ENCODE peak calls at places on chromosomes 16 and 17, in four cellular contexts. M, L, H and B are unnamed samples. For H3K4me1, the result is how much of the 10 kb centered on the place peaks cover.

GRCh38 chr17:15377200-15377599 is 35.8 kb upstream of the TEKT3 start:
- DNase-seq in H (no peak), L (no peak), M (no peak), B (no peak)

GRCh38 chr17:6648181-6648580 is 3.2 kb downstream of the MED31 start:
- DNase-seq in M (no peak), H (no peak), L (peak), B (no peak)

GRCh38 chr17:46788796-46789195 is 29.7 kb downstream of the WNT3 start:
- DNase-seq in L (no peak), H (no peak), M (no peak), B (no peak)

GRCh38 chr17:56184650-56185049 is 31.4 kb downstream of the ANKFN1 start:
- DNase-seq in M (no peak), H (no peak), L (no peak), B (no peak)

GRCh38 chr17:17831208-17832039 is 5.4 kb downstream of the SREBF1 start:
- DNase-seq in M (no peak), L (no peak), H (no peak), B (peak)

GRCh38 chr16:4327782-4328579 is 12.1 kb downstream of the GLIS2 start:
- DNase-seq in M (no peak), L (peak), H (no peak), B (peak)

GRCh38 chr17:81803728-81804558 is at the start of gene GCGR:
- DNase-seq in M (peak), L (no peak), H (no peak), B (peak)

GRCh38 chr16:17433577-17433960 is 37.2 kb downstream of the XYLT1 start:
- DNase-seq in L (no peak), H (no peak), M (no peak), B (no peak)

GRCh38 chr17:2008332-2009126 is 16.6 kb downstream of the RTN4RL1 start:
- DNase-seq in M (no peak), L (no peak), H (no peak), B (no peak)

GRCh38 chr17:38338053-38338452 is 5.7 kb downstream of the GPR179 start:
- DNase-seq in M (no peak), H (no peak), L (no peak), B (no peak)

GRCh38 chr16:84058664-84059063 is 16.1 kb upstream of the SLC38A8 start:
- DNase-seq in L (no peak), H (no peak), M (no peak), B (no peak)

GRCh38 chr17:74243013-74243755 is 29.8 kb downstream of the TTYH2 start:
- DNase-seq in H (no peak), M (no peak), L (no peak), B (peak)

GRCh38 chr16:47965439-47965838 is 190.4 kb downstream of the ABCC12 start:
- DNase-seq in M (no peak), L (no peak), H (no peak), B (no peak)

GRCh38 chr17:75261336-75262111 is at the start of the genes GGA3 and MRPS7:
- DNase-seq in H (peak), L (peak), M (peak), B (peak)

GRCh38 chr17:60832206-60832605 is 154.6 kb downstream of the BCAS3 start:
- DNase-seq in H (no peak), L (no peak), M (no peak), B (peak)

GRCh38 chr17:81651692-81652091 is 4.7 kb downstream of the PDE6G start:
- DNase-seq in M (no peak), L (peak), H (no peak), B (peak)

GRCh38 chr17:65191805-65192740 is 54.9 kb downstream of the RGS9 start:
- DNase-seq in H (no peak), M (no peak), L (peak), B (no peak)

GRCh38 chr16:30948956-30949654 is at the start of gene ORAI3:
- DNase-seq in H (no peak), M (peak), L (no peak), B (peak)
- TF ChIP-seq FOXM1 in H (no peak), M (no peak), L (no peak), B (peak)

GRCh38 chr16:67039260-67040020 is 10.5 kb downstream of the CBFB start:
- DNase-seq in H (no peak), L (no peak), M (no peak), B (no peak)
- H3K27ac ChIP-seq in H (peak), L (no peak), M (no peak), B (no peak)

DNA sequence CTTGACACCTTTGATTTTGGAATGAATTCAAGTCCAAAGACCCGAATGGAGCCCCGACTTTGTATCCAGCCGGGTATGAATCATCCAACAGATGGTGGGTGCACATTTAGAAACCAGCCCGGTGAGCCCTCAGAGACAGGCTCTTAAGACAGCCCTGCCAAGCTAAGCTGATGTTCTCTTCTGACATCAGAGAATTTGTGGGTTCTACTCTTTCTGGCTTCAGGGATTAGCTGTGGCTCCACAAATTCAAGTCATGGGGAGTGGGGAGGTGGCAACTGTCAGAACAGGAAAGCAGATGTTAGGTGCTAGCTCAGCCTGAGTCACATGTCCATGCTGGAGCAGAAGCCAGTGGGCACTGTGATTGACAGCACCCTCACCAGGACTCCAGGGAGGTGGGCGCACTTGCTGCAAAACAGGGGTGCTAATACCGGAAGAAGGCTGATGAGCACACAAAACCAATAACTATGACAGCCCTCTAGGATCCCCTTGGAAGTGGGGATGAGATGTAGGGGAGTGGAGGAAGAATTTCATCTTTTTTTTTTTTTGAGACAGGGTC is 31.4 kb upstream of the XYLT2 start:
- DNase-seq in M (no peak), L (no peak), H (no peak), B (no peak)
- H3K4me1 ChIP-seq in M (under half), L (under half), H (under half), B (under half)

GRCh38 chr16:80887062-80887461 is 82.7 kb upstream of the CDYL2 start:
- DNase-seq in H (no peak), L (no peak), M (no peak), B (no peak)
- TF ChIP-seq FOXM1 in H (no peak), L (no peak), M (no peak), B (no peak)